ENCODE peak calls at places on chromosomes 3 and 15, in six cellular contexts. P is hepatocyte; F is PC-3; I is CD4-positive, CD25-positive, alpha-beta regulatory T cell; E is PC-9; D is uterus. Q is an unnamed sample.

GRCh38 chr3:98784042-98784441 is 20.9 kb downstream of the ST3GAL6 start:
- DNase-seq in E (no peak), I (no peak), P (no peak), D (no peak), F (no peak), Q (no peak)

GRCh38 chr3:194739498-194740284 is 54.0 kb downstream of the FAM43A start:
- DNase-seq in E (peak; percentile 26), I (no peak), D (no peak), F (peak; percentile 76), P (no peak), Q (no peak)

GRCh38 chr15:48373855-48374421 is 42.7 kb downstream of the DUT start:
- DNase-seq in I (no peak), P (peak; percentile 15), F (peak; percentile 63), D (no peak), E (peak; percentile 59), Q (no peak)

GRCh38 chr15:72796515-72797337 is 13.2 kb upstream of the ADPGK start:
- DNase-seq in F (peak; percentile 19), I (peak; percentile 22), P (peak; percentile 77), E (no peak), D (no peak), Q (peak; percentile 75)

GRCh38 chr15:99104788-99105515 is at the start of gene SYNM:
- DNase-seq in D (peak; percentile 66), I (peak; percentile 2), E (peak; percentile 81), P (peak; percentile 93), F (peak; percentile 89), Q (peak; percentile 87)

GRCh38 chr3:66133050-66133757 is 87.6 kb upstream of the SLC25A26 start:
- DNase-seq in I (no peak), E (peak; percentile 11), P (no peak), F (peak; percentile 73), D (no peak), Q (no peak)

GRCh38 chr3:1446531-1446930 is 353.7 kb downstream of the CNTN6 start:
- DNase-seq in D (no peak), E (no peak), P (no peak), I (no peak), F (no peak), Q (no peak)

GRCh38 chr15:86183765-86184491 is 104.3 kb downstream of the AGBL1 start:
- DNase-seq in I (no peak), D (no peak), F (no peak), E (no peak), P (no peak), Q (no peak)

GRCh38 chr3:190205739-190206138 is 85.0 kb upstream of the P3H2 start:
- DNase-seq in E (no peak), P (no peak), I (no peak), D (no peak), F (peak; percentile 53), Q (no peak)

GRCh38 chr3:11638669-11639402 is 4.9 kb downstream of the VGLL4 start:
- DNase-seq in P (no peak), D (no peak), E (no peak), I (no peak), F (no peak), Q (no peak)

GRCh38 chr3:188624384-188624783 is 470.4 kb downstream of the LPP start:
- DNase-seq in I (no peak), F (no peak), P (no peak), E (no peak), D (peak; percentile 58), Q (no peak)

GRCh38 chr3:16916840-16917239 is 32.1 kb downstream of the PLCL2 start:
- DNase-seq in F (peak; percentile 45), E (no peak), P (no peak), I (no peak), D (no peak), Q (no peak)

GRCh38 chr15:41939986-41940385 is 32.4 kb downstream of the EHD4 start:
- DNase-seq in P (no peak), I (no peak), F (no peak), E (no peak), D (no peak), Q (no peak)

GRCh38 chr3:195838714-195839113 is 27.0 kb upstream of the MUC4 start:
- DNase-seq in I (no peak), D (no peak), E (no peak), F (no peak), P (no peak), Q (no peak)

GRCh38 chr15:51080286-51080685 is 14.4 kb downstream of the TNFAIP8L3 start:
- DNase-seq in F (no peak), I (no peak), E (no peak), P (no peak), D (no peak), Q (no peak)

GRCh38 chr3:161273589-161274218 is 52.6 kb downstream of the NMD3 start:
- DNase-seq in I (peak; percentile 31), P (peak; percentile 72), F (peak; percentile 81), D (no peak), E (no peak), Q (no peak)

GRCh38 chr15:78507831-78508160 is 419 bp downstream of the HYKK start:
- DNase-seq in I (no peak), F (no peak), E (no peak), D (no peak), P (no peak), Q (no peak)

GRCh38 chr15:41780266-41780665 is 6.0 kb downstream of the MAPKBP1 start:
- DNase-seq in I (no peak), E (no peak), D (no peak), F (no peak), P (peak; percentile 8), Q (no peak)

GRCh38 chr15:25431821-25432561 is 6.8 kb downstream of the UBE3A start:
- DNase-seq in E (no peak), P (no peak), F (no peak), I (no peak), D (no peak), Q (no peak)

GRCh38 chr15:25424073-25424472 is 14.8 kb downstream of the UBE3A start:
- DNase-seq in P (no peak), F (no peak), D (no peak), E (no peak), I (no peak), Q (no peak)

GRCh38 chr15:25426896-25427610 is 11.8 kb downstream of the UBE3A start:
- DNase-seq in E (no peak), F (no peak), P (no peak), I (no peak), D (no peak), Q (no peak)

GRCh38 chr15:25422021-25422420 is 16.8 kb downstream of the UBE3A start:
- DNase-seq in F (peak; percentile 41), E (no peak), P (no peak), D (no peak), I (no peak), Q (no peak)

DNA sequence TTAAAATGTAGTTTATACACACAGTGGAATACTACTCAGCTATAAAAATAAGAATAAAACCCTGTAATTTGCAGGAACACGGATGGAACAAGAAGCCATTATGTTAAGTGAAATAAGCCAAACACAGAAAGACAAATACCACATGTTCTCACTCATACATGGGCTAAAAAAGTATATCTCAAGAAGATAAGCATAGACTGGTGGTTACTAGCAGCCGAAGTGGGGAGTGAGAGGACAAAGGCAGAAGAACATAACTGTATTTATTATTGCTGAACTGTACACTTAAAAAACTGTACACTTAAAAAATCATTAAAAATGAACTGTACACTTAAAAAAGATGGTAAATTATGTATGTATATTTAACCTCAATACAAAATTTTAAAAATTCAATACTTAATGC is 11.0 kb downstream of the UBE3A start:
- DNase-seq in E (no peak), D (no peak), F (no peak), I (no peak), P (no peak), Q (no peak)
- H3K9me3 ChIP-seq in E (no peaks in the 10 kb centered on the region), D (no peaks in the 10 kb centered on the region), F (no peaks in the 10 kb centered on the region), I (peaks cover 8% of the 10 kb centered on the region), P (no peaks in the 10 kb centered on the region), Q (no peaks in the 10 kb centered on the region)

DNA sequence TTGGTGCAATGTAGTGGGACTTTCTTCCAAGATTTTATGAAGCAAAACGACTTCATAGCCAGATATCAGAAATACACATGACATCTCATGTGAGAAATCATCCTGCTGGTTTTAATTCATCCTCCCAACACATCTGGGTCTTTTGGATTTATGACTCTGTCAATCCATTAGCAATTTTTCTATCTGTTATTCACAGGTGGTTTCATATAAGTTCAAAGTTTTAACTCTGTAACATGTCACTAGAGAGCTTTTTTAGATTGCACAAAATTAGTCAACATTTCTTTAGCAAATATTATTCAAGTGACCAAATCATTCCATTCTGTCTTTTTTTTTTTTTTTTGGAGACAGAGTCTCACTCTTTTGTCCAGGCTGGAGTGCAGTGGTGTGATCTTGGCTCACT is 30.4 kb downstream of the SQOR start:
- DNase-seq in D (no peak), P (no peak), I (no peak), E (no peak), F (no peak), Q (no peak)
- H3K36me3 ChIP-seq in D (no peaks in the 10 kb centered on the region), P (no peaks in the 10 kb centered on the region), I (peaks cover 63% of the 10 kb centered on the region), E (no peaks in the 10 kb centered on the region), F (no peaks in the 10 kb centered on the region), Q (peaks cover 8% of the 10 kb centered on the region)

GRCh38 chr15:22240403-22240802 is 160.1 kb downstream of the OR4M2 start:
- DNase-seq in E (no peak), I (no peak), D (no peak), F (no peak), P (no peak), Q (no peak)

GRCh38 chr15:22239806-22240180 is 159.5 kb downstream of the OR4M2 start:
- DNase-seq in D (no peak), P (no peak), F (no peak), E (no peak), I (no peak), Q (no peak)

GRCh38 chr15:22243440-22244130 is 163.3 kb downstream of the OR4M2 start:
- DNase-seq in P (no peak), D (no peak), I (no peak), E (no peak), F (no peak), Q (no peak)

GRCh38 chr15:22240951-22241350 is 160.6 kb downstream of the OR4M2 start:
- DNase-seq in I (no peak), E (no peak), F (no peak), P (no peak), D (no peak), Q (no peak)

GRCh38 chr15:22241451-22241850 is 161.1 kb downstream of the OR4M2 start:
- DNase-seq in I (no peak), F (no peak), E (no peak), P (no peak), D (no peak), Q (no peak)
- H3K9me3 ChIP-seq in I (no peaks in the 10 kb centered on the region), F (peaks cover 23% of the 10 kb centered on the region), E (no peaks in the 10 kb centered on the region), P (peaks cover 23% of the 10 kb centered on the region), D (no peaks in the 10 kb centered on the region), Q (no peaks in the 10 kb centered on the region)

GRCh38 chr3:129481783-129482332 is 41.8 kb downstream of the IFT122 start:
- DNase-seq in P (no peak), F (no peak), I (peak; percentile 82), D (peak; percentile 44), E (no peak), Q (no peak)
- H3K36me3 ChIP-seq in P (no peaks in the 10 kb centered on the region), F (no peaks in the 10 kb centered on the region), I (peaks cover 8% of the 10 kb centered on the region), D (no peaks in the 10 kb centered on the region), E (no peaks in the 10 kb centered on the region), Q (peaks cover 25% of the 10 kb centered on the region)

DNA sequence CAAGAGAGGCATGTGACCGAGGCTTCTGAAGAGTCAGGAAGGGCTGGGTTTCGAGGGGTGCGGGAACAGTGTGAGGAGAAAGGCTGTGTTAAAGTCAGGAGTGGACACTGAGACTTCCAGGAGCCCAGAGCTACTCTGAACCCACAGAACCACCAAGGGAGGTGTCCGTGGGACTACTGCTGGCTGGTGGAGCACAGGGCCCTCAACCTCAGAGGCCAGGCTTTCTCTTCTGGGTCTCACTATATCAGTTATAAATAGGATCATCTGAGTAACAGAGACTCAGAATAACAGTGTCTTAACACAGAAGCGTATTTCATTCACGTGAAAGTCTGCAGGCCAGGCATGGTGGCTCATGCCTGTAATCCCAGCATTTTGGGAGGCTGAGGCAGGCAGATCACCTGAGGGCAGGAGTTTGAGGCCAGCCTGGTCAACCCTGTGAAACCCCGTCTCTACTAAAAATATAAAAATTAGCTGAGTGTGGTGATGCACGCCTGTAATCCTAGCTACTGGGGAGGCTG is 113.6 kb downstream of the TMEM266 start:
- DNase-seq in I (no peak), F (no peak), E (no peak), D (no peak), P (no peak), Q (no peak)
- H3K9me3 ChIP-seq in I (no peaks in the 10 kb centered on the region), F (no peaks in the 10 kb centered on the region), E (no peaks in the 10 kb centered on the region), D (no peaks in the 10 kb centered on the region), P (no peaks in the 10 kb centered on the region), Q (no peaks in the 10 kb centered on the region)

Q was measured in kidney.